ENCODE peak calls at places on chromosomes 12 and 14, in five cellular contexts. C, Q, I, E and P are unnamed samples.

GRCh38 chr14:23442721-23443356 is 7.4 kb upstream of the MYH7 start:
- DNase-seq in C (no peak), Q (no peak), I (no peak), E (no peak), P (no peak)

GRCh38 chr14:102185360-102185759 is 45.7 kb downstream of the WDR20 start:
- DNase-seq in C (no peak), Q (no peak), I (no peak), E (no peak), P (no peak)

GRCh38 chr14:55062517-55063351 is 11.3 kb downstream of the MAPK1IP1L start:
- DNase-seq in C (no peak), Q (no peak), I (no peak), E (no peak), P (no peak)

GRCh38 chr12:6765048-6765633 is 1.0 kb upstream of the PTMS start:
- DNase-seq in C (no peak), Q (no peak), I (no peak), E (no peak), P (no peak)

GRCh38 chr12:78697817-78698415 is 166.7 kb upstream of the SYT1 start:
- DNase-seq in C (peak; percentile 32), Q (no peak), I (no peak), E (no peak), P (peak; percentile 8)

GRCh38 chr14:21023817-21024667 is 819 bp downstream of the NDRG2 start:
- DNase-seq in C (no peak), Q (no peak), I (no peak), E (no peak), P (no peak)

GRCh38 chr12:109744026-109744425 is 30.4 kb downstream of the FAM222A start:
- DNase-seq in C (no peak), Q (peak; percentile 4), I (no peak), E (no peak), P (no peak)

GRCh38 chr12:92208613-92209121 is 63.0 kb upstream of the BTG1 start:
- DNase-seq in C (peak; percentile 75), Q (no peak), I (peak; percentile 43), E (no peak), P (peak; percentile 44)

GRCh38 chr12:122079532-122080081 is 1.1 kb downstream of the MLXIP start:
- DNase-seq in C (no peak), Q (no peak), I (no peak), E (no peak), P (no peak)

GRCh38 chr14:101365329-101366158 is 195.8 kb upstream of the DIO3 start:
- DNase-seq in C (no peak), Q (no peak), I (peak; percentile 20), E (no peak), P (no peak)

GRCh38 chr14:36655963-36656768 is 5.5 kb upstream of the PAX9 start:
- DNase-seq in C (no peak), Q (no peak), I (peak; percentile 19), E (no peak), P (no peak)

GRCh38 chr12:7834701-7835100 is 38.0 kb downstream of the SLC2A14 start:
- DNase-seq in C (no peak), Q (no peak), I (no peak), E (no peak), P (no peak)

GRCh38 chr12:132602578-132603239 is 7.7 kb downstream of the LRCOL1 start:
- DNase-seq in C (peak; percentile 14), Q (no peak), I (no peak), E (no peak), P (no peak)

GRCh38 chr14:31024577-31025334 is 693 bp upstream of the AP4S1 start:
- DNase-seq in C (no peak), Q (no peak), I (no peak), E (no peak), P (peak; percentile 25)

GRCh38 chr14:32623300-32624093 is 294.4 kb downstream of the AKAP6 start:
- DNase-seq in C (peak; percentile 73), Q (no peak), I (no peak), E (no peak), P (peak; percentile 50)

GRCh38 chr14:32230695-32231280 is 27.7 kb upstream of the RNU6-8 start:
- DNase-seq in C (peak; percentile 56), Q (no peak), I (no peak), E (no peak), P (peak; percentile 87)

GRCh38 chr14:87491816-87492215 is 501.2 kb downstream of the GALC start:
- DNase-seq in C (no peak), Q (no peak), I (no peak), E (no peak), P (no peak)

GRCh38 chr12:131929530-131930456 is 717 bp downstream of the PUS1 start:
- DNase-seq in C (peak; percentile 18), Q (no peak), I (no peak), E (no peak), P (peak; percentile 30)

GRCh38 chr12:64587447-64587846 is 22.8 kb upstream of the RASSF3 start:
- DNase-seq in C (no peak), Q (no peak), I (no peak), E (no peak), P (no peak)

GRCh38 chr14:69670093-69670492 is 58.7 kb downstream of the SUSD6 start:
- DNase-seq in C (no peak), Q (no peak), I (no peak), E (no peak), P (no peak)

GRCh38 chr12:93572712-93573551 is 457 bp downstream of the SOCS2 start:
- DNase-seq in C (no peak), Q (no peak), I (peak; percentile 29), E (peak; percentile 22), P (no peak)

GRCh38 chr14:33014710-33015109 is 76.0 kb downstream of the NPAS3 start:
- DNase-seq in C (no peak), Q (no peak), I (no peak), E (no peak), P (no peak)

GRCh38 chr12:112798019-112798760 is 6.6 kb downstream of the RPH3A start:
- DNase-seq in C (no peak), Q (peak; percentile 27), I (no peak), E (no peak), P (no peak)

GRCh38 chr14:65222434-65222833 is 120.1 kb upstream of the MAX start:
- DNase-seq in C (peak; percentile 59), Q (peak; percentile 52), I (peak; percentile 68), E (peak; percentile 62), P (peak; percentile 29)

GRCh38 chr12:26047401-26048226 is 77.2 kb downstream of the BHLHE41 start:
- DNase-seq in C (no peak), Q (no peak), I (no peak), E (no peak), P (no peak)

GRCh38 chr12:14689144-14689543 is 7.3 kb downstream of the GUCY2C start:
- DNase-seq in C (no peak), Q (no peak), I (no peak), E (no peak), P (no peak)

GRCh38 chr14:31893156-31893813 is 183.8 kb upstream of the ARHGAP5 start:
- DNase-seq in C (no peak), Q (no peak), I (no peak), E (no peak), P (no peak)

DNA sequence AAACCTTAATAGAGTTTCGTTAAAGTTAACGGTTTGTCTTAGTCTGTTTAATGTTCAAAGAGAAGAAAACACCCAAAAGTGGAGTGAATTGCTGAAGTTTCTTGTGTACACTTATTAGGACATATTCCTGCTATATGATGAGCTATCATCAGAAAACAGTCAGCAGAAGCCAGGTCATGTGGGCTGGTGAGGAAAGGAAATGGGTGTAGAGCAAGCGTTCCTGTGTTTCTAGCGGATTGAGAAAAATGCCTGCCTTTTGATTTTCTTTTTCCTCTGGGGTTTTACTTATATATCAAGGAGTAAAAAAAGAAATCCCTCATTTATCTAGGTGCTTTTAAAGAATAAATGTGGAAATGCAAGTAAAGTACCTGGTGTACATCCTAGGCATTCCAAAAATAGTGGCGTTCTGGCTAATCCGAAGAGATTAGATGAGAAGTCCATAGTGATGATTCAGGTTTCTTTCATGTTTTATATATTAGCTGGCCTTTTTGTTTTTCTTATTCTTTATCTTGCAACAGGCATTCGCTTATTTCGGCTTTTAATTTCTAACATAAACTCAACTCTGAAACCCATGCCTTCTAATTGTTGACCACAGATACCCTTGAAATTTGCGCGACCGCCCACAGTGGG is 50.7 kb downstream of the FLRT2 start:
- DNase-seq in C (no peak), Q (no peak), I (no peak), E (no peak), P (no peak)
- TF ChIP-seq CTCF in C (no peak), Q (no peak), I (no peak), E (no peak), P (no peak)

GRCh38 chr14:35441160-35441559 is 36.6 kb upstream of the NFKBIA start:
- DNase-seq in C (no peak), Q (no peak), I (no peak), E (no peak), P (no peak)

GRCh38 chr14:35435177-35435576 is 30.6 kb upstream of the NFKBIA start:
- DNase-seq in C (no peak), Q (no peak), I (no peak), E (no peak), P (peak; percentile 35)

GRCh38 chr14:35444104-35444503 is 39.6 kb upstream of the NFKBIA start:
- DNase-seq in C (no peak), Q (no peak), I (no peak), E (no peak), P (no peak)

GRCh38 chr14:35438910-35439713 is 34.6 kb upstream of the NFKBIA start:
- DNase-seq in C (no peak), Q (no peak), I (peak; percentile 32), E (no peak), P (no peak)
- TF ChIP-seq CTCF in C (peak; percentile 63), Q (no peak), I (peak; percentile 42), E (no peak), P (peak; percentile 83)

GRCh38 chr12:103705927-103706326 is 118.9 kb downstream of the STAB2 start:
- DNase-seq in C (no peak), Q (no peak), I (no peak), E (no peak), P (no peak)
- TF ChIP-seq CTCF in C (peak; percentile 31), Q (no peak), I (no peak), E (no peak), P (peak; percentile 52)

GRCh38 chr14:104368751-104369100 is 210.8 kb upstream of the C14orf180 start:
- DNase-seq in C (no peak), Q (no peak), I (no peak), E (no peak), P (no peak)

GRCh38 chr14:104371031-104371430 is 208.5 kb upstream of the C14orf180 start:
- DNase-seq in C (no peak), Q (no peak), I (no peak), E (no peak), P (no peak)

GRCh38 chr14:104371917-104372316 is 207.6 kb upstream of the C14orf180 start:
- DNase-seq in C (no peak), Q (no peak), I (no peak), E (no peak), P (no peak)

GRCh38 chr14:104369208-104369607 is 210.4 kb upstream of the C14orf180 start:
- DNase-seq in C (no peak), Q (no peak), I (no peak), E (no peak), P (no peak)

DNA sequence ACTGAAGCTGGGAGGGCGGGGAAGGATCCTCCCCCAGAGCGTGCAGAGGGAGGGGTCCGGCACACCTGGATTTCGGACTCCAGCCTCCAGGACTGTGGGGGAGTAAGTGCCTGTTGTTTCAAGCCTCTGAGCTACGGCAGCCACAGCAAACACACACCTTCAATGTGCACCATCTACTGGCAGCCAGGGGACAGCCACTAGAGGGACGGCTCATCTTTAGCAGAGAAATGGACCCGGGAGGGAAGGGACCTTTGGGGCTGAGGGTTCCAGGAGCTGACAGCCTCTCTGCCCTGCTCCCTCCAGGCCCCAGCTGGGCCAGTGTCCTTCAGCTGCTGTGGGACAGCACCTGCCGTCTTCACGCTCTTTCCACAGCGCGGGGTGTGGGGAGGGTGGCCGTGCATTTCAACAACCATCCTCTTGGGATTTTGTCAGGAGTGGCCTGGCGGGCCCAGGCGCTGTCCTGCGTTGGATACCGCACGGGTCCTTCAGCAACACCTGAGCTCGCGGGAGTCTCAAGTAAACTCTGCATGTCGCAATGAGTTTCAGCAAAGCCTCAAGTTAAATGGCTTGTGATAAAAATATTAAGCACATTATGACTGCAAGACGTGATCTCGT is 209.2 kb upstream of the C14orf180 start:
- DNase-seq in C (no peak), Q (no peak), I (no peak), E (no peak), P (no peak)
- TF ChIP-seq CTCF in C (peak; percentile 17), Q (peak; percentile 35), I (no peak), E (no peak), P (no peak)